ENCODE peak calls at places on chromosomes 2 and 18, in eight cellular contexts. N is GM12878; M is A549; P is CD8-positive, alpha-beta memory T cell; A is heart right ventricle; T is astrocyte; R is HL-60; V is CD4-positive, alpha-beta T cell. G is an unnamed sample.

GRCh38 chr2:241852981-241853631 is 5.6 kb downstream of the PDCD1 start:
- DNase-seq in N (no peak), M (no peak), P (no peak), A (no peak), T (no peak), R (no peak), V (no peak), G (no peak)

GRCh38 chr2:63048367-63049171 is 2.1 kb upstream of the OTX1 start:
- DNase-seq in N (no peak), M (no peak), P (no peak), A (no peak), T (no peak), R (no peak), V (no peak), G (no peak)

GRCh38 chr2:165157160-165157559 is 46.7 kb downstream of the SCN3A start:
- DNase-seq in N (no peak), M (no peak), P (no peak), A (no peak), T (no peak), R (no peak), V (no peak), G (no peak)

GRCh38 chr2:45256173-45256866 is 247.1 kb upstream of the SIX2 start:
- DNase-seq in N (no peak), M (no peak), P (no peak), A (no peak), T (no peak), R (no peak), V (no peak), G (no peak)

GRCh38 chr2:8514748-8515389 is 167.0 kb upstream of the ID2 start:
- DNase-seq in N (peak; percentile 99), M (no peak), P (no peak), A (no peak), T (no peak), R (no peak), V (no peak), G (no peak)

GRCh38 chr2:113169002-113169530 is 4.7 kb upstream of the PSD4 start:
- DNase-seq in N (no peak), M (no peak), P (peak; percentile 62), A (no peak), T (no peak), R (no peak), V (no peak), G (no peak)

GRCh38 chr2:105143467-105144127 is 97.9 kb upstream of the GPR45 start:
- DNase-seq in N (no peak), M (no peak), P (no peak), A (no peak), T (peak; percentile 35), R (no peak), V (no peak), G (no peak)

GRCh38 chr2:26292646-26293045 is 47.9 kb downstream of the HADHB start:
- DNase-seq in N (no peak), M (no peak), P (no peak), A (no peak), T (peak; percentile 33), R (no peak), V (no peak), G (no peak)

DNA sequence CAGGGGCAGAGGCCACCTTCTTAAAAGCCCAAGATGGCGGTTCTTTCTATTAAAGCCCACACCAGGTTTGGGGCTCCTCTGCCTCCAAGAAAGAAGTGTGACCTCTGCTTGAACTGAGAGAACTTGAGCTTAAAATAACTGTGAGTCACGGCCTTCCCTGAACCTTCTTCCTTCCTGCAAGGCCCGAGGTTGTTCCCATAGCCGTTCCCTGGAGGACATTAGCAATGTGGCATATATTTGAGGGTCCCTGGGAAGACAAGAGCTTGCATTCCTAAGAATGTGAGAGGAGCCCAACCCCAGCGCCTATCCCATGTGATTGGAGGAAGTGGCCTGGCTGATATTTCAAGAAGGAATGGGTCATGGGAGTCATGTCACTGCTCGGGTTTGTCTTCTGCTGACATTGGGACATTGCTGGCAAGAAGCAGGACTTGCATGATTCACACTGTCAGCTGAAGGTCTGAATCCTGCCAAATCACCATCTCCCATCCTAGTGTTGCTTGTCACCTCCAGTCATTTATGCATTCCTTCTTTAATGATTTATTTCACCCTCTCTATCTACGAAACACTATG is 168.1 kb downstream of the TRIB2 start:
- DNase-seq in N (no peak), M (peak; percentile 5), P (no peak), A (peak; percentile 69), T (peak; percentile 77), R (no peak), V (no peak), G (no peak)
- H3K27ac ChIP-seq in N (no peak overlapping the region), M (no peak overlapping the region), P (no peak overlapping the region), A (no peak overlapping the region), T (peak overlapping the region; percentile 25), R (no peak overlapping the region), V (no peak overlapping the region), G (no peak overlapping the region)

GRCh38 chr18:8757598-8757997 is 52.2 kb downstream of the MTCL1 start:
- DNase-seq in N (no peak), M (no peak), P (no peak), A (no peak), T (no peak), R (no peak), V (no peak), G (no peak)
- H3K27ac ChIP-seq in N (no peak overlapping the region), M (no peak overlapping the region), P (no peak overlapping the region), A (no peak overlapping the region), T (no peak overlapping the region), R (no peak overlapping the region), V (no peak overlapping the region), G (no peak overlapping the region)

GRCh38 chr2:176087330-176088047 is 3.7 kb upstream of the EVX2 start:
- DNase-seq in N (no peak), M (no peak), P (no peak), A (no peak), T (no peak), R (no peak), V (no peak), G (no peak)
- H3K27ac ChIP-seq in N (no peak overlapping the region), M (no peak overlapping the region), P (no peak overlapping the region), A (no peak overlapping the region), T (no peak overlapping the region), R (no peak overlapping the region), V (no peak overlapping the region), G (no peak overlapping the region)

DNA sequence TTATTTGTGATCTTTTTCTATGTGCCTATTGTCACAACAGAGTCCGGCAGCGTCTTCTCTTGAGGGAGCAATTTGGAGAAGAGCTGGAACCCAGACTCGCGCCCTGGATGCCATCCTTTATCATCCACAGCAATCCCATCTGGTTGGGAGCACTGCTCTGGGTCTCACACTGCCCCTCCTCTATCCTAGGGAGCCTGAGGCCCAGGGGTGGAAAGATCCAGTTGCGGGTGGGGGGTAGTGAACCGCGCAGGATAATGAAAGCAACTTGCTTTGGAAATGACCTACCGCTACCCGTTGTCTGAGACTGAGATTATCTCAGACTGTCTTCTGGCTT is 686 bp downstream of the WBP1 start:
- DNase-seq in N (no peak), M (no peak), P (no peak), A (no peak), T (no peak), R (no peak), V (no peak), G (no peak)
- H3K27ac ChIP-seq in N (peak overlapping the region; percentile 80), M (peak overlapping the region; percentile 90), P (peak overlapping the region; percentile 66), A (no peak overlapping the region), T (peak overlapping the region; percentile 56), R (peak overlapping the region; percentile 58), V (peak overlapping the region; percentile 100), G (peak overlapping the region; percentile 70)

GRCh38 chr2:54966837-54967236 is 83.4 kb downstream of the RTN4 start:
- DNase-seq in N (no peak), M (no peak), P (no peak), A (no peak), T (no peak), R (no peak), V (no peak), G (no peak)

GRCh38 chr2:54967269-54967668 is 83.0 kb downstream of the RTN4 start:
- DNase-seq in N (no peak), M (no peak), P (no peak), A (no peak), T (no peak), R (no peak), V (no peak), G (no peak)

GRCh38 chr2:54965425-54965824 is 84.8 kb downstream of the RTN4 start:
- DNase-seq in N (no peak), M (no peak), P (no peak), A (no peak), T (no peak), R (no peak), V (no peak), G (no peak)

GRCh38 chr2:54967759-54968365 is 82.4 kb downstream of the RTN4 start:
- DNase-seq in N (no peak), M (no peak), P (no peak), A (peak; percentile 45), T (no peak), R (no peak), V (no peak), G (no peak)

GRCh38 chr2:54966165-54966819 is 84.0 kb downstream of the RTN4 start:
- DNase-seq in N (no peak), M (no peak), P (no peak), A (no peak), T (no peak), R (no peak), V (no peak), G (no peak)
- H3K27ac ChIP-seq in N (no peak overlapping the region), M (no peak overlapping the region), P (no peak overlapping the region), A (no peak overlapping the region), T (no peak overlapping the region), R (no peak overlapping the region), V (no peak overlapping the region), G (no peak overlapping the region)

G was measured in substantia nigra.